ENCODE peak calls at places on chromosomes 13 and 19, in six cellular contexts. T is H1, M is GM12878, J is K562, X is HepG2, D is HCT116. V is an unnamed sample.

GRCh38 chr19:44718441-44719261 is 19.7 kb downstream of the CEACAM16 start:
- DNase-seq in X (peak; percentile 98), T (no peak), J (no peak), D (no peak), M (no peak), V (no peak)

GRCh38 chr19:46133777-46134231 is 9.3 kb upstream of the IGFL3 start:
- DNase-seq in D (no peak), T (no peak), M (no peak), X (no peak), J (no peak), V (no peak)

GRCh38 chr13:30038884-30039283 is 188.5 kb upstream of the UBL3 start:
- DNase-seq in X (no peak), J (no peak), M (no peak), D (no peak), T (no peak), V (no peak)

GRCh38 chr13:112249644-112250610 is 126.2 kb upstream of the SPACA7 start:
- DNase-seq in T (no peak), D (no peak), J (no peak), M (no peak), X (no peak), V (no peak)

GRCh38 chr13:24233351-24233901 is 72.9 kb downstream of the SPATA13 start:
- DNase-seq in J (no peak), M (no peak), X (no peak), T (no peak), D (no peak), V (no peak)

GRCh38 chr19:12052571-12053169 is at the start of gene ZNF878:
- DNase-seq in X (peak; percentile 97), D (no peak), J (peak; percentile 86), M (peak; percentile 67), T (peak; percentile 95), V (peak; percentile 96)

GRCh38 chr19:58033741-58034475 is at the start of gene ZSCAN1:
- DNase-seq in J (no peak), M (no peak), X (no peak), T (peak; percentile 70), D (no peak), V (peak; percentile 92)

GRCh38 chr19:38317104-38317612 is 1.4 kb upstream of the YIF1B start:
- DNase-seq in D (no peak), T (no peak), J (peak; percentile 97), M (no peak), X (no peak), V (no peak)

GRCh38 chr13:29570058-29570654 is 25.3 kb downstream of the SLC7A1 start:
- DNase-seq in J (no peak), D (no peak), X (no peak), M (no peak), T (no peak), V (no peak)

GRCh38 chr19:11479470-11480080 is 1.3 kb downstream of the ELAVL3 start:
- DNase-seq in D (no peak), M (no peak), T (peak; percentile 67), X (peak; percentile 41), J (peak; percentile 93), V (peak; percentile 98)

GRCh38 chr13:74046461-74046860 is 87.7 kb downstream of the KLF12 start:
- DNase-seq in M (no peak), J (no peak), D (no peak), T (no peak), X (no peak), V (no peak)

GRCh38 chr19:15173746-15174404 is 26.9 kb downstream of the NOTCH3 start:
- DNase-seq in T (no peak), D (no peak), X (peak; percentile 40), J (peak; percentile 41), M (no peak), V (no peak)

GRCh38 chr19:45376045-45376724 is 5.8 kb upstream of the ERCC2 start:
- DNase-seq in M (no peak), D (peak; percentile 13), J (no peak), T (no peak), X (peak; percentile 91), V (peak; percentile 10)

GRCh38 chr13:91162180-91162579 is 185.3 kb upstream of the MIR17HG start:
- DNase-seq in J (no peak), D (no peak), T (no peak), X (no peak), M (no peak), V (no peak)

GRCh38 chr13:36356058-36356457 is 9.9 kb upstream of the SPART start:
- DNase-seq in D (no peak), X (peak; percentile 21), T (no peak), J (no peak), M (no peak), V (no peak)

GRCh38 chr19:44777715-44778347 is at the start of gene CBLC:
- DNase-seq in D (peak; percentile 94), T (peak; percentile 84), J (peak; percentile 30), M (no peak), X (peak; percentile 68), V (peak; percentile 49)

GRCh38 chr19:7004313-7004931 is 16.8 kb downstream of the MBD3L2B start:
- DNase-seq in J (peak; percentile 23), X (peak; percentile 49), T (no peak), M (no peak), D (peak; percentile 34), V (no peak)

GRCh38 chr19:18063463-18063862 is 23.3 kb downstream of the IL12RB1 start:
- DNase-seq in M (no peak), T (no peak), J (peak; percentile 65), D (no peak), X (peak; percentile 50), V (peak; percentile 3)

GRCh38 chr13:50353651-50354415 is 338.6 kb downstream of the KCNRG start:
- DNase-seq in X (no peak), T (no peak), M (no peak), D (no peak), J (no peak), V (no peak)

GRCh38 chr13:96338030-96338429 is 248.1 kb downstream of the HS6ST3 start:
- DNase-seq in T (no peak), J (no peak), X (no peak), D (no peak), M (no peak), V (no peak)

DNA sequence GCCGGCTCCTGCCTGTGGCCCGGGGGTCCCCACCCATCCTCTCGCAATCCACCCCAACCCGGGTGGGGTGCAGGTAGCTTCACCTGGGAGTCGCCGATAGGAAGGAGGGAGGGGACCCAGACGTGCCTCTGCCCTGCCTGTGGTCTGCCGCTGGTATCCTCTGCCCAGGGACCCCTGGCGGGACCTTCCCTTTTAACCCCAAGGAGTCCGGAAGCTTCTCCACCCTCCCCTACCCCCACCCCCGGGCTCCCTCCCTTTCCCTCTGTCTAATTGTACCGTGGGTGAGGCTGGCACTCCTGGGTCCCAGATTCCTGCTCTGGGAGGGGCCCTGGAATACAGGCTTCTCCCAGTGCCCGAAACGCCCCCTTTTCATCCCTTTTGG is at the start of gene KLK10:
- DNase-seq in D (no peak), M (no peak), X (no peak), T (no peak), J (no peak), V (no peak)
- H3K27ac ChIP-seq in D (peak within 1 kb of the TSS; percentile 79), M (no peak within 1 kb of the TSS), X (no peak within 1 kb of the TSS), T (no peak within 1 kb of the TSS), J (no peak within 1 kb of the TSS), V (no peak within 1 kb of the TSS)

GRCh38 chr13:113393572-113394503 is 29.9 kb upstream of the GRTP1 start:
- DNase-seq in D (peak; percentile 56), X (peak; percentile 62), M (peak; percentile 1), T (peak; percentile 60), J (peak; percentile 82), V (no peak)
- TF ChIP-seq YY1 in D (peak; percentile 63), X (peak; percentile 69), M (peak; percentile 81), T (peak; percentile 32), J (peak; percentile 23), V (no peak)

DNA sequence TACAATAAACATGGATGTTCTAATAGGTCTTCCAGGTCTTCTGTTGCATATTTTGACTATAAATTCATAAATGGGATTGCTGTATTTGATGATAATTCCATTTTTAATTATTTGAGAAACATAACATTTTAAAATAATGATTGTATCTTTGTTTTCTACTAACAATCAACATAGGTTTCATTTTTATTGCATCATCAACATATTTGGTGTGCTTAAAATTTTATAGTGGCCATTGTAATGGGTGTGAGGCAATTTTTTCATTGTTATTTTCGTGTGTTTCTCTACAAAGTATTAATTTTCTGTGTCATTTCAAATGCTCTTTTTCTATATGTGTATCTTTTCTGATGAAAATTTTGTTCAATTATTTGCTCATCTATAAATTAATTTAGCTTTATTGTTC is 13.2 kb downstream of the ZNF493 start:
- DNase-seq in M (no peak), X (no peak), D (no peak), T (no peak), J (no peak), V (no peak)
- H3K9me3 ChIP-seq in M (peaks cover 6% of the 10 kb centered on the region), X (peaks cover 16% of the 10 kb centered on the region), D (no peaks in the 10 kb centered on the region), T (peaks cover 2% of the 10 kb centered on the region), J (no peaks in the 10 kb centered on the region), V (no peaks in the 10 kb centered on the region)

GRCh38 chr19:13119654-13120053 is 1.6 kb downstream of the NACC1 start:
- DNase-seq in M (no peak), J (no peak), D (no peak), X (no peak), T (no peak), V (no peak)
- H3K27ac ChIP-seq in M (peak overlapping the region; percentile 9), J (peak overlapping the region; percentile 95), D (peak overlapping the region; percentile 100), X (peak overlapping the region; percentile 91), T (no peak overlapping the region), V (no peak overlapping the region)